ENCODE peak calls at places on chromosomes 7 and 10, in seven cellular contexts. Y, Z, E, D, S, J and W are unnamed samples.

GRCh38 chr10:73875139-73875475 is 752 bp upstream of the CAMK2G start:
- DNase-seq in Y (no peak), Z (no peak), E (peak), D (no peak), S (no peak), J (no peak), W (no peak)

GRCh38 chr7:92010215-92010614 is 69.6 kb downstream of the AKAP9 start:
- DNase-seq in Y (no peak), Z (peak), E (no peak), D (no peak), S (no peak), J (no peak), W (no peak)

GRCh38 chr10:130336612-130337304 is 200.6 kb downstream of the GLRX3 start:
- DNase-seq in Y (no peak), Z (no peak), E (no peak), D (no peak), S (no peak), J (no peak), W (no peak)

GRCh38 chr7:157717211-157718174 is 380.7 kb downstream of the DNAJB6 start:
- DNase-seq in Y (no peak), Z (no peak), E (no peak), D (no peak), S (no peak), J (peak), W (no peak)

GRCh38 chr7:37728747-37729146 is 45.2 kb downstream of the GPR141 start:
- DNase-seq in Y (no peak), Z (no peak), E (no peak), D (no peak), S (no peak), J (no peak), W (no peak)

GRCh38 chr7:38291650-38292049 is 18.2 kb upstream of the TARP start:
- DNase-seq in Y (no peak), Z (no peak), E (no peak), D (no peak), S (no peak), J (no peak), W (no peak)

GRCh38 chr7:100602889-100603696 is 930 bp downstream of the PCOLCE start:
- DNase-seq in Y (peak), Z (no peak), E (no peak), D (no peak), S (peak), J (no peak), W (peak)

GRCh38 chr10:47207894-47208469 is 92.0 kb upstream of the GDF10 start:
- DNase-seq in Y (no peak), Z (no peak), E (no peak), D (no peak), S (no peak), J (no peak), W (no peak)

GRCh38 chr10:80444646-80445319 is 9.3 kb upstream of the TSPAN14 start:
- DNase-seq in Y (peak), Z (no peak), E (peak), D (peak), S (peak), J (peak), W (peak)

DNA sequence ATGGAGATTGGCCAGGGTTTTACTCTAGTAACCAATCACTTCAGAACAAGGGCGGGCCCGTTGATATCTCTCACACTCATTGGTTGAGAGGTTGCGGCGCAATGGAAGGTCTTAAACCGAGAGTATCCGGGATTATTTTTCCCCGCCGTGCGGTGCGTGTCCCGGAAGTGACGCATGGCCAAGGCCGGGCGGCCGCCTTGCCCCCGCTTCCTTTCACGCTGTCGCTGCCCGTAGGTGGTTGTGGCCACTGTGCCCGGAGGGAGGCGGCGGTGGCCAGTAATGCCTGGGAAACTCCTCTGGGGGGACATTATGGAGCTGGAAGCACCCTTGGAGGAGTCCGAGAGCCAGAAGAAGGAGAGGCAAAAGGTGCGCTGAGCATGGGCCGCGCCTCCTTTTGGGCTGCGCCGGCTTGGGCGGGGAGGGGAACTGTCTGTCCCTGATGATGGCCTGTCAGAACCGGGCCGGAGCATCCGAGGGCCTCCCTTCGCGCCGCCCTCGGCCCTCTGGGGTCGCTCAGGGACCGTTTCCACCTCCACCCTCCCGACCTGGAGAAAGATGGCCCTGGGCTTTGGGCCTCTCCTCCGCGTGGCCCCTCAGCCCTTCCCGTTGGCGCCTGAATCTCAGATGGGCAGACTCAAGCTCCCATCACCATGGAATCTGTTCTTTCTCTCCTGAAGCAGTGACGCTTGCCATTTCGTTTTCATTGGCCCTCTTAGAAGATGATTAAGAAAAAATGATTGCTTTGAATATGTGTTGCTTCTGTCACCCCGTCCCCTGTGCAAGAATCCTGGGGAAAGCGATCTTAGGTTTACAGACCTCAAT is at the start of gene DDX50:
- DNase-seq in Y (peak), Z (peak), E (peak), D (peak), S (peak), J (peak), W (peak)
- TF ChIP-seq CTCF in Y (no peak), Z (no peak), E (no peak), D (no peak), S (no peak), J (no peak), W (no peak)

GRCh38 chr10:6563075-6563474 is 17.0 kb downstream of the PRKCQ start:
- DNase-seq in Y (no peak), Z (no peak), E (no peak), D (no peak), S (no peak), J (no peak), W (no peak)
- H3K4me3 ChIP-seq in Y (no peak), Z (no peak), E (no peak), D (no peak), S (no peak), J (no peak), W (no peak)

DNA sequence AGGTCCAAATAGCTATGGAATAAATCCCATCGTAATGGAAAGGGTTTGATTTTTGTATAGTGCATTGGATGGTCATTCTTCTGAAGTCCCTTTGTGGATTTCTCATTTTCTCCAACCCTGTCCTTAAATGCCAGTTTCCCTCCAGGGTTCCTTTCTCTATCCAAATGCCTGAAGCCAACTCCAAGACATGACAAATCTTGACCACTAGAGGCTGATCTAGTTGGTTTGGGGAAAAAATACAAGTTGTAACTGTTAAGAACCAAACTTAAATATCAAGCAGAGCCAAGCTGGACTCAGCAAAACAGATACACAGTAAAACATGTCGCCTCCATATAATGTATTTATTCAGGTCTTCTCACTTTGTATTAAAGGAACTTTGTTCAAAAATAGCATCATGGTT is 28.7 kb downstream of the FRMD4A start:
- DNase-seq in Y (peak), Z (peak), E (peak), D (no peak), S (peak), J (no peak), W (peak)
- TF ChIP-seq CTCF in Y (peak), Z (peak), E (peak), D (no peak), S (peak), J (no peak), W (peak)

GRCh38 chr7:114081606-114082425 is 163.0 kb upstream of the PPP1R3A start:
- DNase-seq in Y (peak), Z (peak), E (no peak), D (peak), S (peak), J (no peak), W (peak)
- H3K4me3 ChIP-seq in Y (peak), Z (no peak), E (no peak), D (no peak), S (peak), J (no peak), W (no peak)

DNA sequence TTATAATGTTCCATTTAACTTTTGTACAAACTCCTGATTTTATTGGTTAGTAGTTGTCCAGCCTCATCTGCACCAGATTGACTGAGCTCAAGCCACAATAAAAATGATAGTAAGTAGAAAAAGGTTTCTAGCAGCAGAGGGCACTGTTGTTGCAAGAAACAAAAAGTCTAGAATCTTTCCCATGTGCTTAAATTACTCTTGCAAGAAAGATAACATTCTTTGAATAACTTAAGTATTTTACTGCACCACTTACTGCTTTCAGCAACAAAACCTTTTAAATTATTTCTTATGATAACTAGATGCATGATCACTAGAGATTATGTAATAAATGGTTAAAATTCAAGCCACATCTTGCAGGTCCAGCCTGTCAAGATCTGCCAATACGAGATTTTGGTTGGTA is 27.0 kb downstream of the LMOD2 start:
- DNase-seq in Y (peak), Z (peak), E (peak), D (peak), S (peak), J (no peak), W (peak)
- TF ChIP-seq CTCF in Y (peak), Z (peak), E (peak), D (peak), S (peak), J (peak), W (peak)

GRCh38 chr10:21173433-21173963 is 276.4 kb upstream of the NEBL start:
- DNase-seq in Y (no peak), Z (no peak), E (no peak), D (no peak), S (no peak), J (no peak), W (no peak)
- H3K4me3 ChIP-seq in Y (peak), Z (peak), E (no peak), D (peak), S (peak), J (peak), W (peak)